ENCODE peak calls at places on chromosomes 4 and X, in nine cellular contexts. E is posterior cingulate gyrus, T is kidney glomerular epithelial cell, P is occipital lobe, W is Kasumi-1, Z is AG08396, M is iPS-NIHi11, C is Right ventricle myocardium superior, N is sigmoid colon. A is an unnamed sample.
A peak's percentile ranks its signal among the peaks of the same experiment; 100 is the strongest.

GRCh38 chr4:176400816-176401461 is 81.2 kb downstream of the SPCS3 start:
- DNase-seq in E (no peak), T (peak; percentile 55), P (no peak), W (no peak), Z (peak; percentile 10), M (no peak), C (no peak), N (no peak), A (no peak)

GRCh38 chrX:46577116-46578005 is 3.8 kb downstream of the CHST7 start:
- DNase-seq in E (no peak), T (peak; percentile 17), P (no peak), W (no peak), Z (no peak), M (no peak), C (no peak), N (no peak), A (no peak)

GRCh38 chrX:74251006-74251930 is 52.7 kb upstream of the ZCCHC13 start:
- DNase-seq in E (no peak), T (no peak), P (no peak), W (peak; percentile 66), Z (no peak), M (no peak), C (no peak), N (no peak), A (no peak)

GRCh38 chr4:94036964-94037363 is 170.7 kb upstream of the SMARCAD1 start:
- DNase-seq in E (no peak), T (no peak), P (no peak), W (no peak), Z (no peak), M (peak; percentile 12), C (no peak), N (no peak), A (no peak)

GRCh38 chr4:88522702-88523324 is 763 bp downstream of the PYURF start:
- DNase-seq in E (no peak), T (peak; percentile 10), P (no peak), W (peak; percentile 62), Z (peak; percentile 30), M (peak; percentile 22), C (peak; percentile 68), N (peak; percentile 70), A (no peak)

GRCh38 chrX:22395372-22395771 is 122.7 kb downstream of the CBLL2 start:
- DNase-seq in E (no peak), T (peak; percentile 36), P (no peak), W (no peak), Z (no peak), M (no peak), C (no peak), N (no peak), A (no peak)

GRCh38 chrX:15751160-15751819 is 13.2 kb downstream of the CA5B start:
- DNase-seq in E (no peak), T (no peak), P (no peak), W (no peak), Z (peak; percentile 50), M (no peak), C (no peak), N (no peak), A (no peak)

GRCh38 chr4:157957905-157958304 is 214.9 kb downstream of the GASK1B start:
- DNase-seq in E (no peak), T (no peak), P (no peak), W (no peak), Z (no peak), M (no peak), C (no peak), N (no peak), A (no peak)

A was measured in omental fat pad.